ENCODE peak calls at places on chromosomes 13 and 19, in seven cellular contexts. One of them, this sample, is unnamed.

GRCh38 chr19:12694641-12695040 is 1.8 kb downstream of the FBXW9 start:
- DNase-seq in stimulated activated CD4-positive, alpha-beta T cell treated with anti-CD3 and anti-CD28 coated beads, Interleukin-1b, Interleukin-23, amount 100 ng/mL, for 1 hour: no peak
- DNase-seq in KG1: no peak
- DNase-seq in COR-L47: no peak
- DNase-seq in germinal center: no peak
- DNase-seq in tibial nerve: no peak
- DNase-seq in GM23338: no peak
- DNase-seq in this sample: no peak

GRCh38 chr13:33543631-33544030 is 258.1 kb upstream of the STARD13 start:
- DNase-seq in GM23338: peak
- DNase-seq in tibial nerve: no peak
- DNase-seq in COR-L47: peak
- DNase-seq in germinal center: no peak
- DNase-seq in stimulated activated CD4-positive, alpha-beta T cell treated with anti-CD3 and anti-CD28 coated beads, Interleukin-1b, Interleukin-23, amount 100 ng/mL, for 1 hour: no peak
- DNase-seq in KG1: no peak
- DNase-seq in this sample: no peak

GRCh38 chr19:53639471-53639870 is 7.7 kb downstream of the DPRX start:
- DNase-seq in stimulated activated CD4-positive, alpha-beta T cell treated with anti-CD3 and anti-CD28 coated beads, Interleukin-1b, Interleukin-23, amount 100 ng/mL, for 1 hour: no peak
- DNase-seq in germinal center: no peak
- DNase-seq in KG1: no peak
- DNase-seq in GM23338: no peak
- DNase-seq in tibial nerve: no peak
- DNase-seq in COR-L47: no peak
- DNase-seq in this sample: no peak

GRCh38 chr13:85985791-85986190 is 186.6 kb upstream of the SLITRK6 start:
- DNase-seq in KG1: no peak
- DNase-seq in germinal center: no peak
- DNase-seq in tibial nerve: no peak
- DNase-seq in GM23338: no peak
- DNase-seq in COR-L47: no peak
- DNase-seq in stimulated activated CD4-positive, alpha-beta T cell treated with anti-CD3 and anti-CD28 coated beads, Interleukin-1b, Interleukin-23, amount 100 ng/mL, for 1 hour: no peak
- DNase-seq in this sample: no peak

GRCh38 chr19:50567052-50567841 is 988 bp downstream of the LRRC4B start:
- DNase-seq in COR-L47: peak
- DNase-seq in stimulated activated CD4-positive, alpha-beta T cell treated with anti-CD3 and anti-CD28 coated beads, Interleukin-1b, Interleukin-23, amount 100 ng/mL, for 1 hour: no peak
- DNase-seq in tibial nerve: no peak
- DNase-seq in KG1: no peak
- DNase-seq in GM23338: peak
- DNase-seq in germinal center: no peak
- DNase-seq in this sample: no peak

GRCh38 chr19:42268704-42269517 is at the start of gene CIC:
- DNase-seq in germinal center: peak
- DNase-seq in tibial nerve: peak
- DNase-seq in stimulated activated CD4-positive, alpha-beta T cell treated with anti-CD3 and anti-CD28 coated beads, Interleukin-1b, Interleukin-23, amount 100 ng/mL, for 1 hour: peak
- DNase-seq in GM23338: peak
- DNase-seq in COR-L47: peak
- DNase-seq in KG1: peak
- DNase-seq in this sample: peak

GRCh38 chr19:1247747-1248453 is 483 bp upstream of the MIDN start:
- DNase-seq in KG1: no peak
- DNase-seq in COR-L47: no peak
- DNase-seq in tibial nerve: no peak
- DNase-seq in stimulated activated CD4-positive, alpha-beta T cell treated with anti-CD3 and anti-CD28 coated beads, Interleukin-1b, Interleukin-23, amount 100 ng/mL, for 1 hour: no peak
- DNase-seq in GM23338: peak
- DNase-seq in germinal center: no peak
- DNase-seq in this sample: peak

GRCh38 chr13:95641961-95642621 is 2.4 kb downstream of the DZIP1 start:
- DNase-seq in stimulated activated CD4-positive, alpha-beta T cell treated with anti-CD3 and anti-CD28 coated beads, Interleukin-1b, Interleukin-23, amount 100 ng/mL, for 1 hour: no peak
- DNase-seq in tibial nerve: no peak
- DNase-seq in GM23338: peak
- DNase-seq in COR-L47: no peak
- DNase-seq in germinal center: no peak
- DNase-seq in KG1: no peak
- DNase-seq in this sample: no peak

GRCh38 chr19:678791-679388 is 2.7 kb downstream of the FSTL3 start:
- DNase-seq in tibial nerve: no peak
- DNase-seq in KG1: no peak
- DNase-seq in germinal center: no peak
- DNase-seq in COR-L47: no peak
- DNase-seq in GM23338: no peak
- DNase-seq in stimulated activated CD4-positive, alpha-beta T cell treated with anti-CD3 and anti-CD28 coated beads, Interleukin-1b, Interleukin-23, amount 100 ng/mL, for 1 hour: no peak
- DNase-seq in this sample: no peak

GRCh38 chr13:21069561-21070004 is 8.2 kb upstream of the LATS2 start:
- DNase-seq in stimulated activated CD4-positive, alpha-beta T cell treated with anti-CD3 and anti-CD28 coated beads, Interleukin-1b, Interleukin-23, amount 100 ng/mL, for 1 hour: no peak
- DNase-seq in GM23338: no peak
- DNase-seq in tibial nerve: peak
- DNase-seq in germinal center: no peak
- DNase-seq in KG1: no peak
- DNase-seq in COR-L47: no peak
- DNase-seq in this sample: no peak

GRCh38 chr19:38952395-38953165 is 21.8 kb downstream of the MRPS12 start:
- DNase-seq in stimulated activated CD4-positive, alpha-beta T cell treated with anti-CD3 and anti-CD28 coated beads, Interleukin-1b, Interleukin-23, amount 100 ng/mL, for 1 hour: no peak
- DNase-seq in tibial nerve: no peak
- DNase-seq in KG1: peak
- DNase-seq in GM23338: peak
- DNase-seq in COR-L47: peak
- DNase-seq in germinal center: peak
- DNase-seq in this sample: no peak

GRCh38 chr13:112545866-112546265 is 42.1 kb downstream of the TUBGCP3 start:
- DNase-seq in COR-L47: no peak
- DNase-seq in KG1: no peak
- DNase-seq in GM23338: no peak
- DNase-seq in germinal center: no peak
- DNase-seq in tibial nerve: no peak
- DNase-seq in stimulated activated CD4-positive, alpha-beta T cell treated with anti-CD3 and anti-CD28 coated beads, Interleukin-1b, Interleukin-23, amount 100 ng/mL, for 1 hour: no peak
- DNase-seq in this sample: no peak

GRCh38 chr13:57627663-57628062 is 3.9 kb upstream of the PCDH17 start:
- DNase-seq in germinal center: no peak
- DNase-seq in GM23338: peak
- DNase-seq in tibial nerve: no peak
- DNase-seq in stimulated activated CD4-positive, alpha-beta T cell treated with anti-CD3 and anti-CD28 coated beads, Interleukin-1b, Interleukin-23, amount 100 ng/mL, for 1 hour: no peak
- DNase-seq in COR-L47: peak
- DNase-seq in KG1: peak
- DNase-seq in this sample: no peak

GRCh38 chr13:85969331-85969730 is 170.1 kb upstream of the SLITRK6 start:
- DNase-seq in germinal center: no peak
- DNase-seq in tibial nerve: no peak
- DNase-seq in GM23338: no peak
- DNase-seq in COR-L47: no peak
- DNase-seq in stimulated activated CD4-positive, alpha-beta T cell treated with anti-CD3 and anti-CD28 coated beads, Interleukin-1b, Interleukin-23, amount 100 ng/mL, for 1 hour: no peak
- DNase-seq in KG1: no peak
- DNase-seq in this sample: no peak

GRCh38 chr13:66076417-66076816 is 1153.7 kb downstream of the PCDH9 start:
- DNase-seq in GM23338: no peak
- DNase-seq in COR-L47: no peak
- DNase-seq in tibial nerve: no peak
- DNase-seq in stimulated activated CD4-positive, alpha-beta T cell treated with anti-CD3 and anti-CD28 coated beads, Interleukin-1b, Interleukin-23, amount 100 ng/mL, for 1 hour: no peak
- DNase-seq in KG1: no peak
- DNase-seq in germinal center: no peak
- DNase-seq in this sample: no peak

GRCh38 chr13:112032186-112032835 is 34.6 kb upstream of the SOX1 start:
- DNase-seq in germinal center: no peak
- DNase-seq in GM23338: no peak
- DNase-seq in tibial nerve: no peak
- DNase-seq in COR-L47: no peak
- DNase-seq in KG1: no peak
- DNase-seq in stimulated activated CD4-positive, alpha-beta T cell treated with anti-CD3 and anti-CD28 coated beads, Interleukin-1b, Interleukin-23, amount 100 ng/mL, for 1 hour: no peak
- DNase-seq in this sample: no peak

GRCh38 chr19:41541990-41542584 is 33.9 kb upstream of the CEACAM21 start:
- DNase-seq in germinal center: peak
- DNase-seq in GM23338: peak
- DNase-seq in COR-L47: peak
- DNase-seq in tibial nerve: peak
- DNase-seq in stimulated activated CD4-positive, alpha-beta T cell treated with anti-CD3 and anti-CD28 coated beads, Interleukin-1b, Interleukin-23, amount 100 ng/mL, for 1 hour: peak
- DNase-seq in KG1: peak
- DNase-seq in this sample: no peak

GRCh38 chr13:30865131-30866009 is 40.7 kb upstream of the MEDAG start:
- DNase-seq in KG1: peak
- DNase-seq in GM23338: peak
- DNase-seq in COR-L47: peak
- DNase-seq in germinal center: peak
- DNase-seq in tibial nerve: peak
- DNase-seq in stimulated activated CD4-positive, alpha-beta T cell treated with anti-CD3 and anti-CD28 coated beads, Interleukin-1b, Interleukin-23, amount 100 ng/mL, for 1 hour: no peak
- DNase-seq in this sample: peak

GRCh38 chr13:109644956-109645355 is 141.4 kb downstream of the IRS2 start:
- DNase-seq in stimulated activated CD4-positive, alpha-beta T cell treated with anti-CD3 and anti-CD28 coated beads, Interleukin-1b, Interleukin-23, amount 100 ng/mL, for 1 hour: no peak
- DNase-seq in tibial nerve: no peak
- DNase-seq in GM23338: no peak
- DNase-seq in KG1: no peak
- DNase-seq in COR-L47: no peak
- DNase-seq in germinal center: no peak
- DNase-seq in this sample: no peak

GRCh38 chr19:35545855-35546381 is 492 bp downstream of the TMEM147 start:
- DNase-seq in stimulated activated CD4-positive, alpha-beta T cell treated with anti-CD3 and anti-CD28 coated beads, Interleukin-1b, Interleukin-23, amount 100 ng/mL, for 1 hour: no peak
- DNase-seq in GM23338: peak
- DNase-seq in germinal center: peak
- DNase-seq in tibial nerve: no peak
- DNase-seq in COR-L47: peak
- DNase-seq in KG1: no peak
- DNase-seq in this sample: no peak

This sample was measured in lower leg skin.